ENCODE peak calls at places on chromosomes 3 and 15, in six cellular contexts. S, V, I, Q, N and M are unnamed samples.

GRCh38 chr3:131553495-131554247 is 50.9 kb upstream of the MRPL3 start:
- DNase-seq in Q (no peak), N (no peak), S (no peak), I (no peak), V (no peak), M (no peak)

GRCh38 chr3:194654443-194654842 is 17.5 kb downstream of the LSG1 start:
- DNase-seq in N (no peak), S (no peak), Q (no peak), I (no peak), V (no peak), M (no peak)

GRCh38 chr15:42368096-42368495 is 8.8 kb downstream of the CAPN3 start:
- DNase-seq in Q (no peak), I (peak), S (no peak), N (no peak), V (no peak), M (no peak)

GRCh38 chr3:9257092-9257491 is 7.6 kb upstream of the SRGAP3 start:
- DNase-seq in V (no peak), I (no peak), Q (no peak), N (no peak), S (no peak), M (no peak)

GRCh38 chr3:150610785-150611184 is 7.7 kb downstream of the SELENOT start:
- DNase-seq in S (no peak), I (peak), Q (no peak), V (no peak), N (no peak), M (no peak)

GRCh38 chr15:83372434-83372873 is 74.7 kb upstream of the SH3GL3 start:
- DNase-seq in I (no peak), S (no peak), Q (no peak), N (no peak), V (no peak), M (no peak)

GRCh38 chr15:46312133-46312740 is 677.4 kb downstream of the SQOR start:
- DNase-seq in N (no peak), I (peak), Q (peak), S (peak), V (peak), M (peak)

GRCh38 chr3:149494022-149494758 is 19.7 kb downstream of the TM4SF4 start:
- DNase-seq in S (no peak), N (no peak), V (peak), Q (peak), I (peak), M (no peak)

GRCh38 chr3:16512435-16513140 is 911 bp downstream of the RFTN1 start:
- DNase-seq in I (peak), S (peak), N (no peak), Q (peak), V (peak), M (peak)

GRCh38 chr3:109188726-109189125 is 52.2 kb downstream of the C3orf85 start:
- DNase-seq in S (no peak), N (no peak), I (no peak), V (no peak), Q (no peak), M (no peak)

GRCh38 chr3:156497326-156497725 is 57.6 kb downstream of the SSR3 start:
- DNase-seq in N (no peak), I (peak), Q (peak), S (no peak), V (no peak), M (no peak)

GRCh38 chr15:73946795-73947370 is 20.6 kb downstream of the LOXL1 start:
- DNase-seq in I (no peak), V (peak), Q (no peak), S (no peak), N (no peak), M (peak)

GRCh38 chr3:45955706-45956105 is 12.4 kb downstream of the CXCR6 start:
- DNase-seq in S (no peak), N (no peak), I (no peak), V (no peak), Q (no peak), M (no peak)

GRCh38 chr15:39539973-39540558 is 40.8 kb upstream of the THBS1 start:
- DNase-seq in V (no peak), Q (no peak), N (no peak), S (no peak), I (no peak), M (no peak)

GRCh38 chr3:22685598-22685997 is 517.5 kb upstream of the UBE2E2 start:
- DNase-seq in V (no peak), S (no peak), Q (no peak), I (peak), N (no peak), M (no peak)

GRCh38 chr3:66101901-66102300 is 63.2 kb upstream of the MAGI1 start:
- DNase-seq in I (no peak), Q (no peak), V (no peak), N (no peak), S (no peak), M (no peak)
- H3K4me3 ChIP-seq in I (no peak), Q (no peak), V (no peak), N (no peak), S (no peak), M (no peak)

DNA sequence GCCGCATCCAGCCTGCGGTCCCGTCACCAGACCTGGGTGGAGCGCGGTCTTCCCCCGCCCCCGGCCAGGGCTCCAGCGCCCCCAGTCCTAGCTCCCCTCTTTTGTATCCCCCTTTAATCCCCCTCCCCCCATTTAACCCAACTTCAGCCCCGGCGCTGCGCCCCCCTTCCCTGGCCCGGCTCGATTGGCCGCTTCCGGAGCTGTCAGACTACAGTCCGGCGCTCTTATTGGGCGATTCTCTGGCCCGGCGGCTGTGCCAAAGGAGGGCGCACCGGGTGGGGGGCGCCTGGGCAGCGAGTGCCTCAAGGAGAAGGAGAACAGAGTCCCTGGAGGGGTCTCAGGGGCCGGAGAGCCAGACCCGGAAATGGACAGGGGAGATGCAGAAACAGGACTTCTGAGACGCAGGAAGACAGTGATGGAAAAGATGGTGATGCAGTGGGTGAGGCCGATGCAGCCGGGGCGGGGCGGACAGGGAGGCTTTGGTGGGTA is 1.1 kb upstream of the ADCY5 start:
- DNase-seq in V (peak), N (no peak), I (no peak), Q (no peak), S (no peak), M (peak)
- H3K4me3 ChIP-seq in V (peak), N (peak), I (peak), Q (peak), S (no peak), M (peak)

DNA sequence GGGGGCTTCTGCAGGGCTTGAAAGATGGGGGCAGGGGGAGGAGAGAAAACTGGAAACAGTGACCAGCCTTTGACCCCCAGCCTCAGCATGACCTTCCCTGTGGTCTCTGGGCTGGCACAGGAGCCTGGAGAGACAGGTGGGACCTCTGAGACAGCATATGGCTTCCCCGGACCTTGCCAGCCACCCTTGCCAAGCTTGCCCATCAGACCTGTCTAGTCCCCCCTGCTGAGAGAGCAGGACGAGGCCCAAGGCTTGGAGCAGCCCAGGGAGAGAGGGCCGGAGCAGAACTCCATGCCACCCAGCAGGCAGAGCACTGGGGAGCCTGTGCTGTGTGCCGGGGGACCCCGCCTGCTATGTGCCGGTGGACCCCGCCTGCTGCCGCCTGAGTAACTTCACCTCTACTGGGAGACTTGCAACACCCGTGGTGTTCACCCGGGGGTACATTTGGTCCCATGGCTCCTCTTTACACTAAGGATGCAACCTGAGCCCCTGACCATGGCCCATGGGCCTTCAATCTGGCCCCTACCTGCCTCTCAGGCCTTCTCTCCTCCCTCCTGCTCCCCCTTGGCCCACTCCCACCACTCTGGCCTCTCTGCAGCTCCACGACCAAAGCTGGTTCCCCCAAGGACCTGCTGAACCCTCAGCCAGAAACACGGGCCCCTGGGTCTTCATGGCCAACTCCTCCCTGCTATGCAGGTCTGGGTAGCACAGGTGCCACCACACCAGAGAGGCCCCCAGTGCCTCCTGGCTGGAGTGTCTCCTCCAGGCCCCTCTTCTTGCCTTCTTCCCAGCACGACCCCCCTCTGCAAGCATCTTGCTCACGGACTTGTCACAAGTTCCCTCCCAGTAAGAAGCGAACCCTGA is 21.1 kb upstream of the SLC41A3 start:
- DNase-seq in N (no peak), S (no peak), Q (no peak), I (no peak), V (no peak), M (no peak)
- H3K4me3 ChIP-seq in N (no peak), S (no peak), Q (no peak), I (no peak), V (no peak), M (no peak)

GRCh38 chr3:146159037-146159436 is 1.9 kb downstream of the PLOD2 start:
- DNase-seq in S (no peak), Q (no peak), N (no peak), I (no peak), V (no peak), M (no peak)
- H3K4me3 ChIP-seq in S (no peak), Q (peak), N (peak), I (peak), V (peak), M (peak)

GRCh38 chr3:37907371-37907770 is 45.7 kb downstream of the CTDSPL start:
- DNase-seq in N (no peak), I (no peak), Q (no peak), V (no peak), S (no peak), M (no peak)
- H3K4me3 ChIP-seq in N (no peak), I (no peak), Q (no peak), V (no peak), S (no peak), M (no peak)

DNA sequence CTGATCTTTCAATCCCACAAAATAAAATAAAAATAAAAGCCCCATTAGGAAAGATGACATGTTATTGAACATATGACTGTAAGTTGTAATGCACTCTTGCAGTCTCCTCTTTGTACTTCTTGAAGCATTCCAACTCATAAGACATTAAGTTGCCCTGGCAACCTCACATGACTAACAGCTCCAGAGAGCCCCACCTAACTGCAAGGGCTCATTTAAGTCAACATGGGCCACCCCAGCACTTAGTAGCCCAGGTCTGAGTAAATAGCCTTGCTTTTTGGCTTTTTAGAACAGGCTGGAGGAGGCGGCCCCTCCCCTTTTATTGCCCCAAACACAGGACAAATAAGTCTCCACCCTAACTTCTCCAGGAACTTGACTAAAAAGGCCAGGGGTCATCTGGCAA is 135.1 kb downstream of the TMCO5A start:
- DNase-seq in S (no peak), I (peak), N (peak), Q (peak), V (no peak), M (no peak)
- H3K4me3 ChIP-seq in S (no peak), I (peak), N (peak), Q (peak), V (no peak), M (peak)

GRCh38 chr3:101778385-101779046 is 495 bp upstream of the NXPE3 start:
- DNase-seq in Q (peak), S (no peak), V (no peak), N (no peak), I (peak), M (no peak)

GRCh38 chr3:101779047-101779807 is at the start of gene NXPE3:
- DNase-seq in V (peak), Q (peak), N (peak), S (peak), I (peak), M (peak)

GRCh38 chr3:101780661-101781060 is 1.6 kb downstream of the NXPE3 start:
- DNase-seq in Q (peak), N (peak), V (no peak), I (peak), S (no peak), M (no peak)

GRCh38 chr3:101779808-101780366 is 876 bp downstream of the NXPE3 start:
- DNase-seq in N (no peak), S (no peak), V (no peak), I (peak), Q (no peak), M (no peak)

DNA sequence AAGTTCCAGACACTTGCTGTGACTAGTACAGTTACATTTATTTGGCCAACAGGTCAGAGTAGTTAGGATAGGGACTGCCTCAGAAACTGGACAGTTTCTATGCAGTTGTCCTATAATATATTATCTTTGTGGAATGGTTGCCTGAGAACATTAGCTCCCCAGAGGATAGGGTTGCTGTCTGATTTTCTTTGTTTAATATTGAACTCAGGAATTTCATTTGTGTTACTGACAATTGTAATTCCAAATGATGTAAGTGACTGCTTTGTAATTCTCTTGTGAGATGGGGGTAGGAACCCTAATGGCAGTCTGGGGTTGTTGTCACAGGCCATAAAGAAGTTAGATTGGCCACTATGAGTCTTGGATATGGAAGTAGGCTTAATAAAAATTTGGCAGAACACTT is 2.2 kb downstream of the NXPE3 start:
- DNase-seq in S (no peak), Q (no peak), I (peak), N (no peak), V (no peak), M (no peak)
- H3K4me3 ChIP-seq in S (no peak), Q (peak), I (peak), N (peak), V (peak), M (peak)

GRCh38 chr3:2096196-2096595 is 2.5 kb upstream of the CNTN4 start:
- DNase-seq in S (no peak), I (no peak), Q (no peak), N (no peak), V (no peak), M (no peak)

GRCh38 chr3:2099779-2100191 is 1.1 kb downstream of the CNTN4 start:
- DNase-seq in V (peak), S (no peak), Q (no peak), I (no peak), N (no peak), M (no peak)

GRCh38 chr3:2097641-2098191 is 950 bp upstream of the CNTN4 start:
- DNase-seq in S (no peak), Q (no peak), V (no peak), N (no peak), I (no peak), M (no peak)

GRCh38 chr3:2098398-2099027 is at the start of gene CNTN4:
- DNase-seq in Q (no peak), S (no peak), N (no peak), V (peak), I (no peak), M (peak)

DNA sequence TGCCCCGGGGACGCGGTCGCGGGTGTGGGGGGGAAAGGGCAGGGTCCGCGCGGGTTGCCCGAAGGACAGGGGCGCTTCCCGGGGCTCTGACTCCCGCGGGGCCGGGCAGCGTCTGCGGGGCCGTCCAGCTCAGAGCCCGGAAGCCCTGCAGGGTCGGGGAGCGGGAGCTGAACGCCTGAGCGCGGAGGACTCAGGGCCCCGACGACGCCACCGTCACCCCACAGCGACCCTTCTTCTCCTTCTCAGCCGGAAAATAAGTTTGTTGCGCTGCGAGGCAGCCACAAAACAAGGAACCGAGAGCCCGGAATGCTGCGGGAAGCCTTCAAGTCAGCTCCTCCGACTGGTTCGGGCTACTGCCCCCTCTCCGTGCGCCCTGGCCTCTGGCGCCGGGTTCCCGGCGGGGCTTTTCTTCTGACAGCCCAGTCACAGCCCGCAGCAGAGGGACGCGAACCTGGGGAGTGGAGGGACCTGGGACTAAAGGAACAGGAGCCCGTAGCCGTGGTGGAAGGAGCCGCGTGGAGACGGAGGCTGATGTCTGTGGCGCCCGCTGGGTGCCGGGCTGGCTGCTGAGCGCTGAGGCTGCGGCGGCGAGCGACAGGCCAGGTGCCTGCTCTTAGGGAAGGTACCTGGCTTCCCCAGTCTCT is 484 bp downstream of the CNTN4 start:
- DNase-seq in I (no peak), V (no peak), S (no peak), N (no peak), Q (no peak), M (no peak)
- H3K4me3 ChIP-seq in I (no peak), V (peak), S (no peak), N (no peak), Q (no peak), M (peak)